ENCODE peak calls at places on chromosomes 6 and 20, in five cellular contexts. One of them, this sample, is unnamed.

GRCh38 chr6:169251371-169251802 is 2.3 kb downstream of the THBS2 start:
- DNase-seq in stimulated activated CD4-positive, alpha-beta T cell treated with anti-CD3 and anti-CD28 coated beads, Interleukin-2, amount 100 ng/mL, for 24 hours: no peak
- DNase-seq in stimulated activated naive CD4-positive, alpha-beta T cell: no peak
- DNase-seq in stimulated activated naive B cell treated with anti-CD40 and anti-IgM and Interleukin-4, amounts not matched to agents 10 μg/mL and 1 μg/mL and 100 μg/mL, for 72 hours: no peak
- DNase-seq in uterus: no peak
- DNase-seq in this sample: peak

GRCh38 chr20:44781791-44782190 is 28.6 kb downstream of the RIMS4 start:
- DNase-seq in stimulated activated CD4-positive, alpha-beta T cell treated with anti-CD3 and anti-CD28 coated beads, Interleukin-2, amount 100 ng/mL, for 24 hours: no peak
- DNase-seq in stimulated activated naive CD4-positive, alpha-beta T cell: no peak
- DNase-seq in stimulated activated naive B cell treated with anti-CD40 and anti-IgM and Interleukin-4, amounts not matched to agents 10 μg/mL and 1 μg/mL and 100 μg/mL, for 72 hours: no peak
- DNase-seq in uterus: no peak
- DNase-seq in this sample: no peak

GRCh38 chr6:9914951-9915350 is 499.9 kb downstream of the TFAP2A start:
- DNase-seq in stimulated activated CD4-positive, alpha-beta T cell treated with anti-CD3 and anti-CD28 coated beads, Interleukin-2, amount 100 ng/mL, for 24 hours: no peak
- DNase-seq in stimulated activated naive CD4-positive, alpha-beta T cell: no peak
- DNase-seq in stimulated activated naive B cell treated with anti-CD40 and anti-IgM and Interleukin-4, amounts not matched to agents 10 μg/mL and 1 μg/mL and 100 μg/mL, for 72 hours: no peak
- DNase-seq in uterus: no peak
- DNase-seq in this sample: no peak

GRCh38 chr20:56788671-56789610 is 159.8 kb downstream of the TFAP2C start:
- DNase-seq in stimulated activated CD4-positive, alpha-beta T cell treated with anti-CD3 and anti-CD28 coated beads, Interleukin-2, amount 100 ng/mL, for 24 hours: no peak
- DNase-seq in stimulated activated naive CD4-positive, alpha-beta T cell: no peak
- DNase-seq in stimulated activated naive B cell treated with anti-CD40 and anti-IgM and Interleukin-4, amounts not matched to agents 10 μg/mL and 1 μg/mL and 100 μg/mL, for 72 hours: no peak
- DNase-seq in uterus: no peak
- DNase-seq in this sample: no peak

GRCh38 chr6:27312146-27312949 is at the start of gene POM121L2:
- DNase-seq in stimulated activated CD4-positive, alpha-beta T cell treated with anti-CD3 and anti-CD28 coated beads, Interleukin-2, amount 100 ng/mL, for 24 hours: peak
- DNase-seq in stimulated activated naive CD4-positive, alpha-beta T cell: peak
- DNase-seq in stimulated activated naive B cell treated with anti-CD40 and anti-IgM and Interleukin-4, amounts not matched to agents 10 μg/mL and 1 μg/mL and 100 μg/mL, for 72 hours: peak
- DNase-seq in uterus: peak
- DNase-seq in this sample: peak

GRCh38 chr20:21808863-21809664 is 103.6 kb downstream of the PAX1 start:
- DNase-seq in stimulated activated CD4-positive, alpha-beta T cell treated with anti-CD3 and anti-CD28 coated beads, Interleukin-2, amount 100 ng/mL, for 24 hours: peak
- DNase-seq in stimulated activated naive CD4-positive, alpha-beta T cell: no peak
- DNase-seq in stimulated activated naive B cell treated with anti-CD40 and anti-IgM and Interleukin-4, amounts not matched to agents 10 μg/mL and 1 μg/mL and 100 μg/mL, for 72 hours: peak
- DNase-seq in uterus: no peak
- DNase-seq in this sample: no peak

GRCh38 chr6:45946352-45946751 is 69.3 kb downstream of the CLIC5 start:
- DNase-seq in stimulated activated CD4-positive, alpha-beta T cell treated with anti-CD3 and anti-CD28 coated beads, Interleukin-2, amount 100 ng/mL, for 24 hours: no peak
- DNase-seq in stimulated activated naive CD4-positive, alpha-beta T cell: no peak
- DNase-seq in stimulated activated naive B cell treated with anti-CD40 and anti-IgM and Interleukin-4, amounts not matched to agents 10 μg/mL and 1 μg/mL and 100 μg/mL, for 72 hours: no peak
- DNase-seq in uterus: peak
- DNase-seq in this sample: peak

GRCh38 chr20:1718604-1719384 is 61.2 kb upstream of the SIRPG start:
- DNase-seq in stimulated activated CD4-positive, alpha-beta T cell treated with anti-CD3 and anti-CD28 coated beads, Interleukin-2, amount 100 ng/mL, for 24 hours: no peak
- DNase-seq in stimulated activated naive CD4-positive, alpha-beta T cell: no peak
- DNase-seq in stimulated activated naive B cell treated with anti-CD40 and anti-IgM and Interleukin-4, amounts not matched to agents 10 μg/mL and 1 μg/mL and 100 μg/mL, for 72 hours: no peak
- DNase-seq in uterus: peak
- DNase-seq in this sample: no peak

GRCh38 chr20:4512891-4513550 is 208.7 kb upstream of the PRND start:
- DNase-seq in stimulated activated CD4-positive, alpha-beta T cell treated with anti-CD3 and anti-CD28 coated beads, Interleukin-2, amount 100 ng/mL, for 24 hours: no peak
- DNase-seq in stimulated activated naive CD4-positive, alpha-beta T cell: no peak
- DNase-seq in stimulated activated naive B cell treated with anti-CD40 and anti-IgM and Interleukin-4, amounts not matched to agents 10 μg/mL and 1 μg/mL and 100 μg/mL, for 72 hours: no peak
- DNase-seq in uterus: no peak
- DNase-seq in this sample: no peak

GRCh38 chr6:7723554-7723953 is 2.3 kb upstream of the BMP6 start:
- DNase-seq in stimulated activated CD4-positive, alpha-beta T cell treated with anti-CD3 and anti-CD28 coated beads, Interleukin-2, amount 100 ng/mL, for 24 hours: no peak
- DNase-seq in stimulated activated naive CD4-positive, alpha-beta T cell: no peak
- DNase-seq in stimulated activated naive B cell treated with anti-CD40 and anti-IgM and Interleukin-4, amounts not matched to agents 10 μg/mL and 1 μg/mL and 100 μg/mL, for 72 hours: peak
- DNase-seq in uterus: no peak
- DNase-seq in this sample: no peak

GRCh38 chr20:43558412-43559146 is at the start of gene SGK2:
- DNase-seq in stimulated activated CD4-positive, alpha-beta T cell treated with anti-CD3 and anti-CD28 coated beads, Interleukin-2, amount 100 ng/mL, for 24 hours: no peak
- DNase-seq in stimulated activated naive CD4-positive, alpha-beta T cell: no peak
- DNase-seq in stimulated activated naive B cell treated with anti-CD40 and anti-IgM and Interleukin-4, amounts not matched to agents 10 μg/mL and 1 μg/mL and 100 μg/mL, for 72 hours: no peak
- DNase-seq in uterus: no peak
- DNase-seq in this sample: peak

GRCh38 chr6:9007062-9007461 is 571.7 kb upstream of the SLC35B3 start:
- DNase-seq in stimulated activated CD4-positive, alpha-beta T cell treated with anti-CD3 and anti-CD28 coated beads, Interleukin-2, amount 100 ng/mL, for 24 hours: no peak
- DNase-seq in stimulated activated naive CD4-positive, alpha-beta T cell: no peak
- DNase-seq in stimulated activated naive B cell treated with anti-CD40 and anti-IgM and Interleukin-4, amounts not matched to agents 10 μg/mL and 1 μg/mL and 100 μg/mL, for 72 hours: no peak
- DNase-seq in uterus: no peak
- DNase-seq in this sample: no peak

GRCh38 chr6:3299221-3299620 is 40.5 kb downstream of the PSMG4 start:
- DNase-seq in stimulated activated CD4-positive, alpha-beta T cell treated with anti-CD3 and anti-CD28 coated beads, Interleukin-2, amount 100 ng/mL, for 24 hours: no peak
- DNase-seq in stimulated activated naive CD4-positive, alpha-beta T cell: no peak
- DNase-seq in stimulated activated naive B cell treated with anti-CD40 and anti-IgM and Interleukin-4, amounts not matched to agents 10 μg/mL and 1 μg/mL and 100 μg/mL, for 72 hours: no peak
- DNase-seq in uterus: no peak
- DNase-seq in this sample: no peak

GRCh38 chr6:45814772-45815171 is 200.9 kb downstream of the CLIC5 start:
- DNase-seq in stimulated activated CD4-positive, alpha-beta T cell treated with anti-CD3 and anti-CD28 coated beads, Interleukin-2, amount 100 ng/mL, for 24 hours: no peak
- DNase-seq in stimulated activated naive CD4-positive, alpha-beta T cell: no peak
- DNase-seq in stimulated activated naive B cell treated with anti-CD40 and anti-IgM and Interleukin-4, amounts not matched to agents 10 μg/mL and 1 μg/mL and 100 μg/mL, for 72 hours: no peak
- DNase-seq in uterus: no peak
- DNase-seq in this sample: no peak

GRCh38 chr6:78770766-78771165 is 96.6 kb upstream of the IRAK1BP1 start:
- DNase-seq in stimulated activated CD4-positive, alpha-beta T cell treated with anti-CD3 and anti-CD28 coated beads, Interleukin-2, amount 100 ng/mL, for 24 hours: no peak
- DNase-seq in stimulated activated naive CD4-positive, alpha-beta T cell: no peak
- DNase-seq in stimulated activated naive B cell treated with anti-CD40 and anti-IgM and Interleukin-4, amounts not matched to agents 10 μg/mL and 1 μg/mL and 100 μg/mL, for 72 hours: no peak
- DNase-seq in uterus: no peak
- DNase-seq in this sample: no peak

GRCh38 chr6:100465701-100466409 is 1.1 kb upstream of the SIM1 start:
- DNase-seq in stimulated activated CD4-positive, alpha-beta T cell treated with anti-CD3 and anti-CD28 coated beads, Interleukin-2, amount 100 ng/mL, for 24 hours: no peak
- DNase-seq in stimulated activated naive CD4-positive, alpha-beta T cell: no peak
- DNase-seq in stimulated activated naive B cell treated with anti-CD40 and anti-IgM and Interleukin-4, amounts not matched to agents 10 μg/mL and 1 μg/mL and 100 μg/mL, for 72 hours: no peak
- DNase-seq in uterus: no peak
- DNase-seq in this sample: no peak

GRCh38 chr6:63349401-63349800 is 29.6 kb upstream of the LGSN start:
- DNase-seq in stimulated activated CD4-positive, alpha-beta T cell treated with anti-CD3 and anti-CD28 coated beads, Interleukin-2, amount 100 ng/mL, for 24 hours: no peak
- DNase-seq in stimulated activated naive CD4-positive, alpha-beta T cell: no peak
- DNase-seq in stimulated activated naive B cell treated with anti-CD40 and anti-IgM and Interleukin-4, amounts not matched to agents 10 μg/mL and 1 μg/mL and 100 μg/mL, for 72 hours: no peak
- DNase-seq in uterus: no peak
- DNase-seq in this sample: no peak

GRCh38 chr6:24990227-24990843 is 54.6 kb upstream of the RIPOR2 start:
- DNase-seq in stimulated activated CD4-positive, alpha-beta T cell treated with anti-CD3 and anti-CD28 coated beads, Interleukin-2, amount 100 ng/mL, for 24 hours: no peak
- DNase-seq in stimulated activated naive CD4-positive, alpha-beta T cell: no peak
- DNase-seq in stimulated activated naive B cell treated with anti-CD40 and anti-IgM and Interleukin-4, amounts not matched to agents 10 μg/mL and 1 μg/mL and 100 μg/mL, for 72 hours: no peak
- DNase-seq in uterus: no peak
- DNase-seq in this sample: no peak

GRCh38 chr6:106553440-106553839 is 75.9 kb downstream of the RTN4IP1 start:
- DNase-seq in stimulated activated CD4-positive, alpha-beta T cell treated with anti-CD3 and anti-CD28 coated beads, Interleukin-2, amount 100 ng/mL, for 24 hours: peak
- DNase-seq in stimulated activated naive CD4-positive, alpha-beta T cell: no peak
- DNase-seq in stimulated activated naive B cell treated with anti-CD40 and anti-IgM and Interleukin-4, amounts not matched to agents 10 μg/mL and 1 μg/mL and 100 μg/mL, for 72 hours: no peak
- DNase-seq in uterus: no peak
- DNase-seq in this sample: no peak

GRCh38 chr6:122184260-122184934 is 215.1 kb upstream of the HSF2 start:
- DNase-seq in stimulated activated CD4-positive, alpha-beta T cell treated with anti-CD3 and anti-CD28 coated beads, Interleukin-2, amount 100 ng/mL, for 24 hours: no peak
- DNase-seq in stimulated activated naive CD4-positive, alpha-beta T cell: no peak
- DNase-seq in stimulated activated naive B cell treated with anti-CD40 and anti-IgM and Interleukin-4, amounts not matched to agents 10 μg/mL and 1 μg/mL and 100 μg/mL, for 72 hours: no peak
- DNase-seq in uterus: no peak
- DNase-seq in this sample: no peak

GRCh38 chr20:18314786-18315406 is 26.6 kb downstream of the ZNF133 start:
- DNase-seq in stimulated activated CD4-positive, alpha-beta T cell treated with anti-CD3 and anti-CD28 coated beads, Interleukin-2, amount 100 ng/mL, for 24 hours: no peak
- DNase-seq in stimulated activated naive CD4-positive, alpha-beta T cell: no peak
- DNase-seq in stimulated activated naive B cell treated with anti-CD40 and anti-IgM and Interleukin-4, amounts not matched to agents 10 μg/mL and 1 μg/mL and 100 μg/mL, for 72 hours: no peak
- DNase-seq in uterus: no peak
- DNase-seq in this sample: no peak

GRCh38 chr6:157952751-157953479 is 28.7 kb upstream of the SYNJ2 start:
- DNase-seq in stimulated activated CD4-positive, alpha-beta T cell treated with anti-CD3 and anti-CD28 coated beads, Interleukin-2, amount 100 ng/mL, for 24 hours: no peak
- DNase-seq in stimulated activated naive CD4-positive, alpha-beta T cell: no peak
- DNase-seq in stimulated activated naive B cell treated with anti-CD40 and anti-IgM and Interleukin-4, amounts not matched to agents 10 μg/mL and 1 μg/mL and 100 μg/mL, for 72 hours: no peak
- DNase-seq in uterus: no peak
- DNase-seq in this sample: no peak

GRCh38 chr20:59640267-59640666 is 35.9 kb downstream of the PHACTR3 start:
- DNase-seq in stimulated activated CD4-positive, alpha-beta T cell treated with anti-CD3 and anti-CD28 coated beads, Interleukin-2, amount 100 ng/mL, for 24 hours: no peak
- DNase-seq in stimulated activated naive CD4-positive, alpha-beta T cell: no peak
- DNase-seq in stimulated activated naive B cell treated with anti-CD40 and anti-IgM and Interleukin-4, amounts not matched to agents 10 μg/mL and 1 μg/mL and 100 μg/mL, for 72 hours: no peak
- DNase-seq in uterus: no peak
- DNase-seq in this sample: no peak

GRCh38 chr20:41260734-41261220 is 56.8 kb downstream of the ZHX3 start:
- DNase-seq in stimulated activated CD4-positive, alpha-beta T cell treated with anti-CD3 and anti-CD28 coated beads, Interleukin-2, amount 100 ng/mL, for 24 hours: no peak
- DNase-seq in stimulated activated naive CD4-positive, alpha-beta T cell: no peak
- DNase-seq in stimulated activated naive B cell treated with anti-CD40 and anti-IgM and Interleukin-4, amounts not matched to agents 10 μg/mL and 1 μg/mL and 100 μg/mL, for 72 hours: no peak
- DNase-seq in uterus: no peak
- DNase-seq in this sample: no peak

GRCh38 chr6:57262491-57262890 is 40.4 kb upstream of the RAB23 start:
- DNase-seq in stimulated activated CD4-positive, alpha-beta T cell treated with anti-CD3 and anti-CD28 coated beads, Interleukin-2, amount 100 ng/mL, for 24 hours: no peak
- DNase-seq in stimulated activated naive CD4-positive, alpha-beta T cell: no peak
- DNase-seq in stimulated activated naive B cell treated with anti-CD40 and anti-IgM and Interleukin-4, amounts not matched to agents 10 μg/mL and 1 μg/mL and 100 μg/mL, for 72 hours: no peak
- DNase-seq in uterus: peak
- DNase-seq in this sample: peak

GRCh38 chr6:36697481-36697903 is at the start of gene RAB44:
- DNase-seq in stimulated activated CD4-positive, alpha-beta T cell treated with anti-CD3 and anti-CD28 coated beads, Interleukin-2, amount 100 ng/mL, for 24 hours: no peak
- DNase-seq in stimulated activated naive CD4-positive, alpha-beta T cell: no peak
- DNase-seq in stimulated activated naive B cell treated with anti-CD40 and anti-IgM and Interleukin-4, amounts not matched to agents 10 μg/mL and 1 μg/mL and 100 μg/mL, for 72 hours: no peak
- DNase-seq in uterus: no peak
- DNase-seq in this sample: no peak

GRCh38 chr6:11251553-11252358 is 19.3 kb upstream of the NEDD9 start:
- DNase-seq in stimulated activated CD4-positive, alpha-beta T cell treated with anti-CD3 and anti-CD28 coated beads, Interleukin-2, amount 100 ng/mL, for 24 hours: no peak
- DNase-seq in stimulated activated naive CD4-positive, alpha-beta T cell: no peak
- DNase-seq in stimulated activated naive B cell treated with anti-CD40 and anti-IgM and Interleukin-4, amounts not matched to agents 10 μg/mL and 1 μg/mL and 100 μg/mL, for 72 hours: no peak
- DNase-seq in uterus: peak
- DNase-seq in this sample: peak

GRCh38 chr20:59985864-59986263 is 27.6 kb downstream of the CDH26 start:
- DNase-seq in stimulated activated CD4-positive, alpha-beta T cell treated with anti-CD3 and anti-CD28 coated beads, Interleukin-2, amount 100 ng/mL, for 24 hours: no peak
- DNase-seq in stimulated activated naive CD4-positive, alpha-beta T cell: no peak
- DNase-seq in stimulated activated naive B cell treated with anti-CD40 and anti-IgM and Interleukin-4, amounts not matched to agents 10 μg/mL and 1 μg/mL and 100 μg/mL, for 72 hours: no peak
- DNase-seq in uterus: no peak
- DNase-seq in this sample: no peak

GRCh38 chr6:44059359-44060342 is 67.6 kb downstream of the MRPL14 start:
- DNase-seq in stimulated activated CD4-positive, alpha-beta T cell treated with anti-CD3 and anti-CD28 coated beads, Interleukin-2, amount 100 ng/mL, for 24 hours: no peak
- DNase-seq in stimulated activated naive CD4-positive, alpha-beta T cell: no peak
- DNase-seq in stimulated activated naive B cell treated with anti-CD40 and anti-IgM and Interleukin-4, amounts not matched to agents 10 μg/mL and 1 μg/mL and 100 μg/mL, for 72 hours: no peak
- DNase-seq in uterus: no peak
- DNase-seq in this sample: no peak

GRCh38 chr6:44161997-44162338 is 3.3 kb downstream of the CAPN11 start:
- DNase-seq in stimulated activated CD4-positive, alpha-beta T cell treated with anti-CD3 and anti-CD28 coated beads, Interleukin-2, amount 100 ng/mL, for 24 hours: no peak
- DNase-seq in stimulated activated naive CD4-positive, alpha-beta T cell: no peak
- DNase-seq in stimulated activated naive B cell treated with anti-CD40 and anti-IgM and Interleukin-4, amounts not matched to agents 10 μg/mL and 1 μg/mL and 100 μg/mL, for 72 hours: peak
- DNase-seq in uterus: no peak
- DNase-seq in this sample: no peak

This sample was measured in ureter.